ENCODE peak calls at places on chromosomes 4 and X, in nine cellular contexts. One of them, this sample, is unnamed.

GRCh38 chr4:155559915-155560314 is 106.7 kb upstream of the GUCY1A1 start:
- DNase-seq in HFFc6: no peak
- DNase-seq in stimulated activated CD8-positive, alpha-beta memory T cell treated with anti-CD3 and anti-CD28 coated beads, Interleukin-12 subunit alpha, Interleukin-12 subunit beta, amount 100 ng/mL, for 1 hour: no peak
- DNase-seq in germinal center: no peak
- DNase-seq in stimulated activated naive B cell treated with anti-CD40 and anti-IgM and Interleukin-4, amounts not matched to agents 10 μg/mL and 1 μg/mL and 100 μg/mL, for 72 hours: no peak
- DNase-seq in neural progenitor cell: no peak
- DNase-seq in lower leg skin: no peak
- DNase-seq in progenitor cell of endocrine pancreas: no peak
- DNase-seq in dorsolateral prefrontal cortex: no peak
- DNase-seq in this sample: no peak

GRCh38 chrX:150316564-150316963 is 46.6 kb upstream of the MAMLD1 start:
- DNase-seq in HFFc6: no peak
- DNase-seq in stimulated activated CD8-positive, alpha-beta memory T cell treated with anti-CD3 and anti-CD28 coated beads, Interleukin-12 subunit alpha, Interleukin-12 subunit beta, amount 100 ng/mL, for 1 hour: no peak
- DNase-seq in germinal center: no peak
- DNase-seq in stimulated activated naive B cell treated with anti-CD40 and anti-IgM and Interleukin-4, amounts not matched to agents 10 μg/mL and 1 μg/mL and 100 μg/mL, for 72 hours: no peak
- DNase-seq in neural progenitor cell: no peak
- DNase-seq in lower leg skin: no peak
- DNase-seq in progenitor cell of endocrine pancreas: no peak
- DNase-seq in dorsolateral prefrontal cortex: no peak
- DNase-seq in this sample: no peak

GRCh38 chrX:139933904-139934303 is 1.1 kb upstream of the ATP11C start:
- DNase-seq in HFFc6: no peak
- DNase-seq in stimulated activated CD8-positive, alpha-beta memory T cell treated with anti-CD3 and anti-CD28 coated beads, Interleukin-12 subunit alpha, Interleukin-12 subunit beta, amount 100 ng/mL, for 1 hour: no peak
- DNase-seq in germinal center: no peak
- DNase-seq in stimulated activated naive B cell treated with anti-CD40 and anti-IgM and Interleukin-4, amounts not matched to agents 10 μg/mL and 1 μg/mL and 100 μg/mL, for 72 hours: no peak
- DNase-seq in neural progenitor cell: no peak
- DNase-seq in lower leg skin: no peak
- DNase-seq in progenitor cell of endocrine pancreas: no peak
- DNase-seq in dorsolateral prefrontal cortex: no peak
- DNase-seq in this sample: no peak

GRCh38 chr4:83208776-83209365 is 75.7 kb downstream of the COQ2 start:
- DNase-seq in HFFc6: peak; percentile 71
- DNase-seq in stimulated activated CD8-positive, alpha-beta memory T cell treated with anti-CD3 and anti-CD28 coated beads, Interleukin-12 subunit alpha, Interleukin-12 subunit beta, amount 100 ng/mL, for 1 hour: no peak
- DNase-seq in germinal center: no peak
- DNase-seq in stimulated activated naive B cell treated with anti-CD40 and anti-IgM and Interleukin-4, amounts not matched to agents 10 μg/mL and 1 μg/mL and 100 μg/mL, for 72 hours: no peak
- DNase-seq in neural progenitor cell: no peak
- DNase-seq in lower leg skin: no peak
- DNase-seq in progenitor cell of endocrine pancreas: no peak
- DNase-seq in dorsolateral prefrontal cortex: no peak
- DNase-seq in this sample: peak; percentile 75

GRCh38 chrX:16785247-16786138 is 773 bp upstream of the TXLNG start:
- DNase-seq in HFFc6: no peak
- DNase-seq in stimulated activated CD8-positive, alpha-beta memory T cell treated with anti-CD3 and anti-CD28 coated beads, Interleukin-12 subunit alpha, Interleukin-12 subunit beta, amount 100 ng/mL, for 1 hour: no peak
- DNase-seq in germinal center: no peak
- DNase-seq in stimulated activated naive B cell treated with anti-CD40 and anti-IgM and Interleukin-4, amounts not matched to agents 10 μg/mL and 1 μg/mL and 100 μg/mL, for 72 hours: no peak
- DNase-seq in neural progenitor cell: peak; percentile 39
- DNase-seq in lower leg skin: peak; percentile 18
- DNase-seq in progenitor cell of endocrine pancreas: no peak
- DNase-seq in dorsolateral prefrontal cortex: no peak
- DNase-seq in this sample: no peak

GRCh38 chrX:40746536-40746935 is 11.2 kb upstream of the MED14 start:
- DNase-seq in HFFc6: no peak
- DNase-seq in stimulated activated CD8-positive, alpha-beta memory T cell treated with anti-CD3 and anti-CD28 coated beads, Interleukin-12 subunit alpha, Interleukin-12 subunit beta, amount 100 ng/mL, for 1 hour: no peak
- DNase-seq in germinal center: no peak
- DNase-seq in stimulated activated naive B cell treated with anti-CD40 and anti-IgM and Interleukin-4, amounts not matched to agents 10 μg/mL and 1 μg/mL and 100 μg/mL, for 72 hours: no peak
- DNase-seq in neural progenitor cell: no peak
- DNase-seq in lower leg skin: no peak
- DNase-seq in progenitor cell of endocrine pancreas: no peak
- DNase-seq in dorsolateral prefrontal cortex: no peak
- DNase-seq in this sample: no peak

GRCh38 chr4:182143822-182144620 is 99.2 kb upstream of the TENM3 start:
- DNase-seq in HFFc6: peak; percentile 76
- DNase-seq in stimulated activated CD8-positive, alpha-beta memory T cell treated with anti-CD3 and anti-CD28 coated beads, Interleukin-12 subunit alpha, Interleukin-12 subunit beta, amount 100 ng/mL, for 1 hour: no peak
- DNase-seq in germinal center: no peak
- DNase-seq in stimulated activated naive B cell treated with anti-CD40 and anti-IgM and Interleukin-4, amounts not matched to agents 10 μg/mL and 1 μg/mL and 100 μg/mL, for 72 hours: no peak
- DNase-seq in neural progenitor cell: peak; percentile 88
- DNase-seq in lower leg skin: no peak
- DNase-seq in progenitor cell of endocrine pancreas: peak; percentile 32
- DNase-seq in dorsolateral prefrontal cortex: no peak
- DNase-seq in this sample: peak; percentile 79

GRCh38 chr4:1792832-1793495 is at the start of gene FGFR3:
- DNase-seq in HFFc6: no peak
- DNase-seq in stimulated activated CD8-positive, alpha-beta memory T cell treated with anti-CD3 and anti-CD28 coated beads, Interleukin-12 subunit alpha, Interleukin-12 subunit beta, amount 100 ng/mL, for 1 hour: no peak
- DNase-seq in germinal center: peak; percentile 92
- DNase-seq in stimulated activated naive B cell treated with anti-CD40 and anti-IgM and Interleukin-4, amounts not matched to agents 10 μg/mL and 1 μg/mL and 100 μg/mL, for 72 hours: no peak
- DNase-seq in neural progenitor cell: peak; percentile 85
- DNase-seq in lower leg skin: no peak
- DNase-seq in progenitor cell of endocrine pancreas: peak; percentile 62
- DNase-seq in dorsolateral prefrontal cortex: no peak
- DNase-seq in this sample: no peak

GRCh38 chrX:40855411-40855810 is 120.1 kb upstream of the MED14 start:
- DNase-seq in HFFc6: peak; percentile 18
- DNase-seq in stimulated activated CD8-positive, alpha-beta memory T cell treated with anti-CD3 and anti-CD28 coated beads, Interleukin-12 subunit alpha, Interleukin-12 subunit beta, amount 100 ng/mL, for 1 hour: no peak
- DNase-seq in germinal center: no peak
- DNase-seq in stimulated activated naive B cell treated with anti-CD40 and anti-IgM and Interleukin-4, amounts not matched to agents 10 μg/mL and 1 μg/mL and 100 μg/mL, for 72 hours: no peak
- DNase-seq in neural progenitor cell: no peak
- DNase-seq in lower leg skin: no peak
- DNase-seq in progenitor cell of endocrine pancreas: no peak
- DNase-seq in dorsolateral prefrontal cortex: no peak
- DNase-seq in this sample: peak; percentile 27

GRCh38 chr4:47543331-47543730 is 58.3 kb downstream of the ATP10D start:
- DNase-seq in HFFc6: no peak
- DNase-seq in stimulated activated CD8-positive, alpha-beta memory T cell treated with anti-CD3 and anti-CD28 coated beads, Interleukin-12 subunit alpha, Interleukin-12 subunit beta, amount 100 ng/mL, for 1 hour: no peak
- DNase-seq in germinal center: no peak
- DNase-seq in stimulated activated naive B cell treated with anti-CD40 and anti-IgM and Interleukin-4, amounts not matched to agents 10 μg/mL and 1 μg/mL and 100 μg/mL, for 72 hours: no peak
- DNase-seq in neural progenitor cell: no peak
- DNase-seq in lower leg skin: no peak
- DNase-seq in progenitor cell of endocrine pancreas: no peak
- DNase-seq in dorsolateral prefrontal cortex: no peak
- DNase-seq in this sample: no peak

GRCh38 chr4:81960968-81961367 is 412.8 kb downstream of the HNRNPD start:
- DNase-seq in HFFc6: no peak
- DNase-seq in stimulated activated CD8-positive, alpha-beta memory T cell treated with anti-CD3 and anti-CD28 coated beads, Interleukin-12 subunit alpha, Interleukin-12 subunit beta, amount 100 ng/mL, for 1 hour: no peak
- DNase-seq in germinal center: no peak
- DNase-seq in stimulated activated naive B cell treated with anti-CD40 and anti-IgM and Interleukin-4, amounts not matched to agents 10 μg/mL and 1 μg/mL and 100 μg/mL, for 72 hours: no peak
- DNase-seq in neural progenitor cell: no peak
- DNase-seq in lower leg skin: no peak
- DNase-seq in progenitor cell of endocrine pancreas: no peak
- DNase-seq in dorsolateral prefrontal cortex: no peak
- DNase-seq in this sample: no peak

GRCh38 chr4:80336582-80336981 is 1.1 kb downstream of the CFAP299 start:
- DNase-seq in HFFc6: peak; percentile 23
- DNase-seq in stimulated activated CD8-positive, alpha-beta memory T cell treated with anti-CD3 and anti-CD28 coated beads, Interleukin-12 subunit alpha, Interleukin-12 subunit beta, amount 100 ng/mL, for 1 hour: no peak
- DNase-seq in germinal center: no peak
- DNase-seq in stimulated activated naive B cell treated with anti-CD40 and anti-IgM and Interleukin-4, amounts not matched to agents 10 μg/mL and 1 μg/mL and 100 μg/mL, for 72 hours: no peak
- DNase-seq in neural progenitor cell: peak; percentile 63
- DNase-seq in lower leg skin: no peak
- DNase-seq in progenitor cell of endocrine pancreas: no peak
- DNase-seq in dorsolateral prefrontal cortex: no peak
- DNase-seq in this sample: peak; percentile 28

GRCh38 chr4:76252271-76252653 is 741 bp downstream of the FAM47E start:
- DNase-seq in HFFc6: no peak
- DNase-seq in stimulated activated CD8-positive, alpha-beta memory T cell treated with anti-CD3 and anti-CD28 coated beads, Interleukin-12 subunit alpha, Interleukin-12 subunit beta, amount 100 ng/mL, for 1 hour: no peak
- DNase-seq in germinal center: no peak
- DNase-seq in stimulated activated naive B cell treated with anti-CD40 and anti-IgM and Interleukin-4, amounts not matched to agents 10 μg/mL and 1 μg/mL and 100 μg/mL, for 72 hours: no peak
- DNase-seq in neural progenitor cell: no peak
- DNase-seq in lower leg skin: no peak
- DNase-seq in progenitor cell of endocrine pancreas: no peak
- DNase-seq in dorsolateral prefrontal cortex: no peak
- DNase-seq in this sample: no peak

GRCh38 chrX:134670241-134670811 is 12.1 kb upstream of the PLAC1 start:
- DNase-seq in HFFc6: peak; percentile 76
- DNase-seq in stimulated activated CD8-positive, alpha-beta memory T cell treated with anti-CD3 and anti-CD28 coated beads, Interleukin-12 subunit alpha, Interleukin-12 subunit beta, amount 100 ng/mL, for 1 hour: no peak
- DNase-seq in germinal center: no peak
- DNase-seq in stimulated activated naive B cell treated with anti-CD40 and anti-IgM and Interleukin-4, amounts not matched to agents 10 μg/mL and 1 μg/mL and 100 μg/mL, for 72 hours: no peak
- DNase-seq in neural progenitor cell: peak; percentile 3
- DNase-seq in lower leg skin: no peak
- DNase-seq in progenitor cell of endocrine pancreas: peak; percentile 22
- DNase-seq in dorsolateral prefrontal cortex: no peak
- DNase-seq in this sample: peak; percentile 94

GRCh38 chr4:163562496-163562895 is 68.0 kb downstream of the TMA16 start:
- DNase-seq in HFFc6: no peak
- DNase-seq in stimulated activated CD8-positive, alpha-beta memory T cell treated with anti-CD3 and anti-CD28 coated beads, Interleukin-12 subunit alpha, Interleukin-12 subunit beta, amount 100 ng/mL, for 1 hour: no peak
- DNase-seq in germinal center: no peak
- DNase-seq in stimulated activated naive B cell treated with anti-CD40 and anti-IgM and Interleukin-4, amounts not matched to agents 10 μg/mL and 1 μg/mL and 100 μg/mL, for 72 hours: no peak
- DNase-seq in neural progenitor cell: no peak
- DNase-seq in lower leg skin: no peak
- DNase-seq in progenitor cell of endocrine pancreas: no peak
- DNase-seq in dorsolateral prefrontal cortex: no peak
- DNase-seq in this sample: no peak

GRCh38 chr4:147587061-147587460 is 30.1 kb upstream of the TMEM184C start:
- DNase-seq in HFFc6: no peak
- DNase-seq in stimulated activated CD8-positive, alpha-beta memory T cell treated with anti-CD3 and anti-CD28 coated beads, Interleukin-12 subunit alpha, Interleukin-12 subunit beta, amount 100 ng/mL, for 1 hour: no peak
- DNase-seq in germinal center: no peak
- DNase-seq in stimulated activated naive B cell treated with anti-CD40 and anti-IgM and Interleukin-4, amounts not matched to agents 10 μg/mL and 1 μg/mL and 100 μg/mL, for 72 hours: no peak
- DNase-seq in neural progenitor cell: peak; percentile 33
- DNase-seq in lower leg skin: no peak
- DNase-seq in progenitor cell of endocrine pancreas: no peak
- DNase-seq in dorsolateral prefrontal cortex: no peak
- DNase-seq in this sample: no peak

GRCh38 chr4:101205878-101206277 is 141.4 kb downstream of the PPP3CA start:
- DNase-seq in HFFc6: peak; percentile 40
- DNase-seq in stimulated activated CD8-positive, alpha-beta memory T cell treated with anti-CD3 and anti-CD28 coated beads, Interleukin-12 subunit alpha, Interleukin-12 subunit beta, amount 100 ng/mL, for 1 hour: peak; percentile 5
- DNase-seq in germinal center: no peak
- DNase-seq in stimulated activated naive B cell treated with anti-CD40 and anti-IgM and Interleukin-4, amounts not matched to agents 10 μg/mL and 1 μg/mL and 100 μg/mL, for 72 hours: peak; percentile 36
- DNase-seq in neural progenitor cell: no peak
- DNase-seq in lower leg skin: no peak
- DNase-seq in progenitor cell of endocrine pancreas: no peak
- DNase-seq in dorsolateral prefrontal cortex: no peak
- DNase-seq in this sample: no peak

GRCh38 chr4:184794470-184794869 is 31.3 kb downstream of the ACSL1 start:
- DNase-seq in HFFc6: no peak
- DNase-seq in stimulated activated CD8-positive, alpha-beta memory T cell treated with anti-CD3 and anti-CD28 coated beads, Interleukin-12 subunit alpha, Interleukin-12 subunit beta, amount 100 ng/mL, for 1 hour: no peak
- DNase-seq in germinal center: no peak
- DNase-seq in stimulated activated naive B cell treated with anti-CD40 and anti-IgM and Interleukin-4, amounts not matched to agents 10 μg/mL and 1 μg/mL and 100 μg/mL, for 72 hours: no peak
- DNase-seq in neural progenitor cell: no peak
- DNase-seq in lower leg skin: no peak
- DNase-seq in progenitor cell of endocrine pancreas: no peak
- DNase-seq in dorsolateral prefrontal cortex: no peak
- DNase-seq in this sample: no peak

GRCh38 chrX:148288451-148288850 is 212.0 kb upstream of the AFF2 start:
- DNase-seq in HFFc6: no peak
- DNase-seq in stimulated activated CD8-positive, alpha-beta memory T cell treated with anti-CD3 and anti-CD28 coated beads, Interleukin-12 subunit alpha, Interleukin-12 subunit beta, amount 100 ng/mL, for 1 hour: no peak
- DNase-seq in germinal center: no peak
- DNase-seq in stimulated activated naive B cell treated with anti-CD40 and anti-IgM and Interleukin-4, amounts not matched to agents 10 μg/mL and 1 μg/mL and 100 μg/mL, for 72 hours: no peak
- DNase-seq in neural progenitor cell: no peak
- DNase-seq in lower leg skin: no peak
- DNase-seq in progenitor cell of endocrine pancreas: no peak
- DNase-seq in dorsolateral prefrontal cortex: no peak
- DNase-seq in this sample: no peak

GRCh38 chrX:37405954-37406353 is 56.8 kb downstream of the PRRG1 start:
- DNase-seq in HFFc6: peak; percentile 22
- DNase-seq in stimulated activated CD8-positive, alpha-beta memory T cell treated with anti-CD3 and anti-CD28 coated beads, Interleukin-12 subunit alpha, Interleukin-12 subunit beta, amount 100 ng/mL, for 1 hour: no peak
- DNase-seq in germinal center: no peak
- DNase-seq in stimulated activated naive B cell treated with anti-CD40 and anti-IgM and Interleukin-4, amounts not matched to agents 10 μg/mL and 1 μg/mL and 100 μg/mL, for 72 hours: no peak
- DNase-seq in neural progenitor cell: no peak
- DNase-seq in lower leg skin: no peak
- DNase-seq in progenitor cell of endocrine pancreas: no peak
- DNase-seq in dorsolateral prefrontal cortex: no peak
- DNase-seq in this sample: no peak